ENCODE peak calls at places on chromosomes 3 and 15, in six cellular contexts. A, S, I, D, G and X are unnamed samples.

GRCh38 chr3:8713901-8714759 is 19.5 kb upstream of the CAV3 start:
- DNase-seq in A (peak), S (no peak), I (peak), D (no peak), G (no peak), X (peak)

GRCh38 chr15:25848325-25848724 is 14.8 kb downstream of the ATP10A start:
- DNase-seq in A (no peak), S (no peak), I (no peak), D (no peak), G (no peak), X (no peak)

GRCh38 chr15:99241752-99242151 is 7.6 kb downstream of the TTC23 start:
- DNase-seq in A (no peak), S (no peak), I (no peak), D (no peak), G (no peak), X (no peak)

GRCh38 chr3:15585111-15585844 is 16.1 kb downstream of the HACL1 start:
- DNase-seq in A (no peak), S (peak), I (no peak), D (no peak), G (no peak), X (no peak)

GRCh38 chr15:100340721-100341661 is 784 bp downstream of the ADAMTS17 start:
- DNase-seq in A (peak), S (no peak), I (no peak), D (no peak), G (no peak), X (no peak)

GRCh38 chr3:41088882-41089281 is 110.4 kb upstream of the CTNNB1 start:
- DNase-seq in A (no peak), S (no peak), I (no peak), D (no peak), G (peak), X (no peak)

GRCh38 chr3:13479332-13479581 is 849 bp upstream of the HDAC11 start:
- DNase-seq in A (no peak), S (no peak), I (no peak), D (no peak), G (no peak), X (no peak)

GRCh38 chr3:106121491-106122289 is 252.9 kb upstream of the CBLB start:
- DNase-seq in A (no peak), S (no peak), I (no peak), D (no peak), G (no peak), X (no peak)

GRCh38 chr3:141686477-141687280 is 51.4 kb upstream of the RNF7 start:
- DNase-seq in A (no peak), S (peak), I (no peak), D (no peak), G (peak), X (no peak)

DNA sequence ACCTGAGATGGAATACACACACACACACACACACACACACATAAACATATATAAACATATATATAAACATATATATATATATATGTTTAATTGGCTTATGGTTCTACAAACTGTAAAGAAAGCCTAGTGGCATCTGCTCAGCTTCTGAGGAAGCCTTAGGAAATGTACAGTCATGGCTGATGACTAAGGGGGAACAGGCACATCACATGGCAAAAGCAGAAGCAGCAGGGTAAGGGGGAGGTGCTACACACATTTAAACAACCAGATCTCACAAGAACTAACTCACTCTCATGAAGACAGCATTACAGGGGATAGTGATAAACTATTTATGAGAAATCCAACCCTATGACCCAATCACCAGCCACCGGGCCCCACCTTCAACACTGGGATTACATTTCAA is 922.9 kb downstream of the SI start:
- DNase-seq in A (no peak), S (no peak), I (no peak), D (no peak), G (peak), X (no peak)
- H2BK15ac ChIP-seq in A (no peak), S (no peak), I (no peak), D (no peak), G (no peak), X (no peak)

DNA sequence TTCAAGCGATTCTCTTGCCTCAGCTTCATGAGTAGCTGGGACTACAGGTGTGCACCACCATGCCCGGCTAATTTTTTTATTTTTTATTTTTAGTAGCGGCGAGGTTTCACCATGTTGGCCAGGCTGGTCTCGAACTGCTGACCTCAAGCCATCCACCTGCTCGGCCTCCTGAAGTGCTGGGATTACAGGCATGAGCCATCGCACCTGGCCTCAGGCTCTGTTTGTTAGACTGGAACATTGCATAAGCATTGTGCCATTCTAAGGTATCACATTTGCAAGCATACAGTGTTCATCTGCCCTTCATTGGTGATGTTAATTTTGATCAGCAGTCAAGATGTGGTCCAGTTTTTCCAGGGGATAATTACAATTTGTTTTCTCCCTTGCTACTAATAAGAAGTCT is 43.0 kb downstream of the SQOR start:
- DNase-seq in A (no peak), S (no peak), I (no peak), D (no peak), G (no peak), X (no peak)
- H2BK15ac ChIP-seq in A (no peak), S (no peak), I (no peak), D (no peak), G (no peak), X (no peak)

DNA sequence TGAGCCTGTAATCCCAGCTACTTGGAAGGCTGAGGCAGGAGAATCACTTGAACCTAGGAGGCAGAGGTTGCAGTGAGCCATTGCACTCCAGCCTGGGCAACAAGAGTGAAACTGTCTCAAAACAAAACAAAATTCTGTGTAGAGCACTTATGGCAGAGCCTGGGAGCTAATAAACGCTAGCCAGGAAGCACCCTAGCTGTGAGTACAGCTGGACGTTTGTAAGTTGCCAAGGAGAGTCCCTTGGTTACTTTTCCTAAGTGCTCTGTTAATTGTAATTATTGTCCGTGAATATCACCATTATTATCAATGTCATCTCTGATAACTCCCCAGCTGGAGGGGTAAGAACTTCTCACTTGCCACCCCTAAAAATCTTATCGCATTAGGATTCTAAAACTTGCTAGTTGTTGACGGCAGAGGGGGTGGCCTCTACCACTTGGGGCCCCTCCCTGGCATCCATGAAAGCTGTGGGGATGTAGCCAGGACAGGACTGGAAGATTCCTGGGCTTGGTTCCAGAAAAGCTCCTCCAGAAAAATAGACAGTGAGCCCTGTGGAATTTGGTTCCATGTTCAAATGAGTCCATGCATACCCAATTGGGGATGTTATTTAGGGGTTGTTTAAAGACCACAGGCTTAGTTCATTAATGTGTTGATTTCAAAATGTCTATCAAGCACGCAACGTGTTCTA is 9.9 kb upstream of the KLHL25 start:
- DNase-seq in A (no peak), S (no peak), I (no peak), D (no peak), G (no peak), X (no peak)
- H2BK15ac ChIP-seq in A (no peak), S (no peak), I (no peak), D (no peak), G (no peak), X (no peak)

GRCh38 chr3:34183114-34183513 is 384.7 kb downstream of the PDCD6IP start:
- DNase-seq in A (no peak), S (no peak), I (no peak), D (no peak), G (no peak), X (no peak)

GRCh38 chr3:34178415-34178814 is 380.0 kb downstream of the PDCD6IP start:
- DNase-seq in A (no peak), S (peak), I (no peak), D (no peak), G (peak), X (no peak)

GRCh38 chr3:34183581-34184313 is 385.3 kb downstream of the PDCD6IP start:
- DNase-seq in A (no peak), S (no peak), I (no peak), D (no peak), G (no peak), X (no peak)

GRCh38 chr3:34176723-34177122 is 378.3 kb downstream of the PDCD6IP start:
- DNase-seq in A (no peak), S (no peak), I (no peak), D (no peak), G (no peak), X (no peak)

DNA sequence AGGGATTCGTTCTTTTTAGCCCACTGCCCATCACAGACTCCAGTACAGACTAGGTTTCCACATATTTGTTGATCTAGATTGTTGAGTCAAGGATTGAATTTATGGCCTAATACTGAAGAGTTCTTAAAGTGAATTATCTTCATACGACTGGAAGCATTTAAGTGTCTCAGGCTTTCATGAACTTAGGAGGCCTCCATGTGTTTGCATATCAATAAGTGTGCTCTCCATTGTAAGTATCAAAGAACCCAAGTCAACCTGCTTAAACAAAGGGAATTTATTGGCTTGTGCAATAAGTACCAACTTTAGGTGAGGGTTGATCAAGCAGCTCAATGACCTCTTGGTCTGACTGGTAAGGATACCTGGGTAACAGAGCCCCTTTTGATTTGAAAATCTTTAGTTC is 382.1 kb downstream of the PDCD6IP start:
- DNase-seq in A (no peak), S (no peak), I (no peak), D (no peak), G (no peak), X (no peak)
- H2BK15ac ChIP-seq in A (no peak), S (no peak), I (no peak), D (no peak), G (no peak), X (no peak)

GRCh38 chr3:55172913-55173312 is 245.1 kb upstream of the LRTM1 start:
- DNase-seq in A (no peak), S (no peak), I (no peak), D (no peak), G (no peak), X (no peak)
- H2BK15ac ChIP-seq in A (no peak), S (peak), I (no peak), D (no peak), G (no peak), X (no peak)

DNA sequence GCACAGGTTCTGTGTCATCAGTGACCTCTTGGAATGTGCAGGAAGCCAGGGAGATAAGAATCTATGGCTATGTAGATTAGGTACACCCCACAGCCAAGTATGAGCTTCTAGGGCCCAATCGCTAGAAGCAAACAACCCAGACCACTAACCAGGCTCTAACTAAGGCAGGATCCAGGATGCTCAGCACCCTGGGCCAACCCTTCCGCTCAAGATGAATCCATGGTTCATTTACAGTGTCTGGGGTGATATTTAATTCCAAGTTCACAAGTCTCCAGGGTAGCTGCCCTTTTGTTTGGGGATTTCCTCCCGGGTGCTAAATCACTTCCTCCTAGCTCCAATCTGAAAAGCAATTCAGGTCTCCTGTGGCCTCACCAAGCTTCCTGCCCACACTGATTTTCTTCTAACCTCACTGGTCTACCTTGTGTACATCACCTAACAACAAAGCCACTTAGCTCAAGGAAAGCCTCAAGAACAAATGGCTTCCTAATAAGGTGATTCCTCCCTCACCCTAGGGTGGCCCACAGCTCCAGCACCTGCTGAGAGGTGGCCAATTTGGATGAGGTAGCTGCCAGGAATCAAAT is 2.4 kb downstream of the EHD4 start:
- DNase-seq in A (peak), S (no peak), I (no peak), D (no peak), G (no peak), X (peak)
- H2BK15ac ChIP-seq in A (no peak), S (no peak), I (no peak), D (no peak), G (no peak), X (peak)